ENCODE peak calls at places on chromosomes 6 and 20, in seven cellular contexts. P, R, K, V, A, H and Y are unnamed samples.

GRCh38 chr6:64357430-64357829 is 721.8 kb downstream of the PHF3 start:
- DNase-seq in P (no peak), R (no peak), K (no peak), V (no peak), A (no peak), H (no peak), Y (no peak)

GRCh38 chr6:138428943-138429616 is 25.1 kb downstream of the HEBP2 start:
- DNase-seq in P (no peak), R (no peak), K (no peak), V (peak), A (no peak), H (no peak), Y (no peak)

GRCh38 chr6:4575724-4576123 is 200.5 kb upstream of the CDYL start:
- DNase-seq in P (no peak), R (no peak), K (no peak), V (no peak), A (no peak), H (no peak), Y (no peak)

GRCh38 chr6:113980937-113981554 is 10.1 kb upstream of the HDAC2 start:
- DNase-seq in P (no peak), R (no peak), K (no peak), V (peak), A (no peak), H (no peak), Y (no peak)

GRCh38 chr6:12459945-12460800 is 170.0 kb downstream of the EDN1 start:
- DNase-seq in P (no peak), R (no peak), K (peak), V (no peak), A (no peak), H (no peak), Y (no peak)

GRCh38 chr20:61954276-61955021 is 111.2 kb downstream of the TAF4 start:
- DNase-seq in P (no peak), R (no peak), K (no peak), V (peak), A (no peak), H (no peak), Y (no peak)

GRCh38 chr20:45318386-45318939 is 10.4 kb upstream of the MATN4 start:
- DNase-seq in P (no peak), R (no peak), K (no peak), V (no peak), A (no peak), H (no peak), Y (no peak)

GRCh38 chr6:27479319-27480182 is 6.6 kb upstream of the ZNF184 start:
- DNase-seq in P (peak), R (peak), K (peak), V (peak), A (peak), H (peak), Y (peak)

GRCh38 chr6:139443226-139444112 is 69.0 kb upstream of the CITED2 start:
- DNase-seq in P (no peak), R (no peak), K (no peak), V (no peak), A (no peak), H (no peak), Y (no peak)

GRCh38 chr20:23668477-23668951 is 20.3 kb downstream of the CST4 start:
- DNase-seq in P (peak), R (no peak), K (no peak), V (peak), A (no peak), H (no peak), Y (peak)

GRCh38 chr6:20599302-20600051 is 65.2 kb downstream of the CDKAL1 start:
- DNase-seq in P (no peak), R (no peak), K (no peak), V (no peak), A (no peak), H (no peak), Y (no peak)

GRCh38 chr6:408599-409102 is 17.1 kb downstream of the IRF4 start:
- DNase-seq in P (no peak), R (no peak), K (no peak), V (peak), A (peak), H (no peak), Y (peak)

GRCh38 chr6:52063584-52064400 is 23.6 kb downstream of the PKHD1 start:
- DNase-seq in P (peak), R (peak), K (no peak), V (peak), A (peak), H (no peak), Y (peak)

GRCh38 chr20:16555754-16556153 is 17.5 kb downstream of the KIF16B start:
- DNase-seq in P (no peak), R (no peak), K (no peak), V (no peak), A (no peak), H (no peak), Y (no peak)

GRCh38 chr6:16105874-16106273 is 23.0 kb upstream of the MYLIP start:
- DNase-seq in P (no peak), R (no peak), K (no peak), V (no peak), A (no peak), H (no peak), Y (no peak)

GRCh38 chr20:63103402-63104311 is 96.9 kb upstream of the BHLHE23 start:
- DNase-seq in P (no peak), R (no peak), K (no peak), V (no peak), A (no peak), H (peak), Y (no peak)

GRCh38 chr6:80457044-80457933 is 350.8 kb downstream of the BCKDHB start:
- DNase-seq in P (peak), R (no peak), K (peak), V (no peak), A (peak), H (peak), Y (peak)

GRCh38 chr20:33894798-33895197 is 83.7 kb downstream of the CHMP4B start:
- DNase-seq in P (no peak), R (no peak), K (no peak), V (no peak), A (no peak), H (no peak), Y (no peak)

GRCh38 chr20:45322952-45323383 is 14.9 kb upstream of the MATN4 start:
- DNase-seq in P (peak), R (no peak), K (no peak), V (no peak), A (no peak), H (no peak), Y (peak)

GRCh38 chr6:16761469-16762264 is 407 bp upstream of the ATXN1 start:
- DNase-seq in P (peak), R (no peak), K (no peak), V (peak), A (peak), H (peak), Y (peak)

GRCh38 chr6:151679081-151679480 is 128.4 kb upstream of the ESR1 start:
- DNase-seq in P (no peak), R (no peak), K (no peak), V (no peak), A (no peak), H (no peak), Y (no peak)

GRCh38 chr20:20744170-20744725 is 31.8 kb upstream of the RALGAPA2 start:
- DNase-seq in P (no peak), R (no peak), K (no peak), V (no peak), A (no peak), H (no peak), Y (no peak)

GRCh38 chr6:70415247-70415646 is 1.9 kb downstream of the FAM135A start:
- DNase-seq in P (no peak), R (no peak), K (no peak), V (no peak), A (no peak), H (no peak), Y (no peak)

GRCh38 chr6:34516391-34517324 is 39.5 kb downstream of the SPDEF start:
- DNase-seq in P (no peak), R (no peak), K (no peak), V (no peak), A (no peak), H (no peak), Y (no peak)

GRCh38 chr20:47717421-47717820 is 67.9 kb downstream of the SULF2 start:
- DNase-seq in P (no peak), R (no peak), K (no peak), V (no peak), A (no peak), H (no peak), Y (no peak)

GRCh38 chr6:41715779-41716515 is 19.5 kb downstream of the TFEB start:
- DNase-seq in P (no peak), R (no peak), K (no peak), V (no peak), A (no peak), H (no peak), Y (no peak)

GRCh38 chr6:85347787-85348186 is 102.1 kb upstream of the NT5E start:
- DNase-seq in P (no peak), R (no peak), K (no peak), V (no peak), A (no peak), H (no peak), Y (no peak)

GRCh38 chr20:62331347-62331746 is 28.6 kb downstream of the ADRM1 start:
- DNase-seq in P (no peak), R (no peak), K (no peak), V (no peak), A (no peak), H (no peak), Y (no peak)

GRCh38 chr6:133466666-133467065 is 225.5 kb downstream of the EYA4 start:
- DNase-seq in P (no peak), R (no peak), K (no peak), V (peak), A (no peak), H (no peak), Y (no peak)

GRCh38 chr6:170067257-170067656 is 223.6 kb downstream of the DLL1 start:
- DNase-seq in P (peak), R (no peak), K (no peak), V (no peak), A (no peak), H (no peak), Y (no peak)

GRCh38 chr6:31352497-31353368 is 4.2 kb downstream of the HLA-B start:
- DNase-seq in P (no peak), R (no peak), K (no peak), V (no peak), A (no peak), H (no peak), Y (no peak)

GRCh38 chr20:62321521-62321948 is 18.7 kb downstream of the ADRM1 start:
- DNase-seq in P (no peak), R (no peak), K (no peak), V (peak), A (no peak), H (no peak), Y (no peak)

GRCh38 chr20:32969356-32970114 is 34.7 kb downstream of the SUN5 start:
- DNase-seq in P (no peak), R (no peak), K (no peak), V (no peak), A (peak), H (no peak), Y (no peak)

DNA sequence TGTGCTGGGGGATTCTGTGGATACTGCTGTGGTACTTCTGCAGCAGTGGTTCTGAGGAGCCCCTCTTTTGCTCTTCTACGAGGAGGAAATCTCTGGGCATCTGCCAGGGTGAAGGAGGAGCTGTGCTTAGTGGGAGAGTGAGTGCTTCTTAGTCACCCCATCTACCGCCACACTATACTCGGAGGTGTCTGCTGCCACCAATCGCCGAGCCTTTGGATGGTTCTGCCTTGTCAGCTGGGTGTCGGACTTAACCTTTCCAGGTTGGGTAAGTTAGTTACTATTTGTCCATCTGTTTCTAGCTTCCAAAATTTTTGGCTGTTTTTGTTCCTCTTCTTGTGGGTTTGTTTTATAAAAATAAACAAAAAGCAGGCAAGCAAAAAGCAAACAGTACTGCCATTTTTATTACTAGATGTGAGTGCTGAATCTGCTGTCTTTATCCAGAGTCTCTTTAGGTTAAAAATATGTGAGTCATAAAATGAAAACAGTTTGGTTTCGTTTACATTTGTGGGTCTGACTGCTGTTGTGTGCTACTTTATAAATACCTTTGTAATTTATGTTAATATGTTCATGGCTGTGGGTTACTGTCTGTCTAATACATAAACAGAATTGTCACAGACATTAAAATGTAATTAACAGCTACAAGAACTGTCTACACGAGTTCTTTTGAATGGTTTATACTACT is 89.1 kb downstream of the ARID1B start:
- DNase-seq in P (no peak), R (no peak), K (no peak), V (no peak), A (no peak), H (no peak), Y (no peak)
- H3K4me3 ChIP-seq in P (no peak), R (peak), K (no peak), V (no peak), A (no peak), H (no peak), Y (no peak)

DNA sequence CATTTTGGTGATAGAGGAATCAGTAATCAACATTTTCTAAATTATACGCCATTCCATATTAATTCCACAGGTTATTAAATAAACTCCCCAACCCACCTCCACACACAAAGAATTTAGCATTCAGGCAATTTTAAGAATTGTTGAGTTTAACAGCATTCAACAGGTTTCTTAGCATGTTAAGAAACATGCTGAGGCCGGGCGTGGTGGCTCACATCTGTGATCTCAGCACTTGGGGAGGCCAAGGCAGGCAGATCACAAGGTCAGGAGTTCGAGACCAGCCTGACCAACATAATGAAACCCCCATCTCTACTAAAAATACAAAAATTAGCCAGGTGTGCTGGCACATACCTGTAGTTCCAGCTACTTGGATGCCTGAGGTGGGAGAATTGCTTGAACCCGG is 64.0 kb upstream of the PHACTR2 start:
- DNase-seq in P (no peak), R (no peak), K (no peak), V (no peak), A (no peak), H (no peak), Y (no peak)
- H3K4me3 ChIP-seq in P (no peak), R (no peak), K (no peak), V (no peak), A (peak), H (peak), Y (no peak)

DNA sequence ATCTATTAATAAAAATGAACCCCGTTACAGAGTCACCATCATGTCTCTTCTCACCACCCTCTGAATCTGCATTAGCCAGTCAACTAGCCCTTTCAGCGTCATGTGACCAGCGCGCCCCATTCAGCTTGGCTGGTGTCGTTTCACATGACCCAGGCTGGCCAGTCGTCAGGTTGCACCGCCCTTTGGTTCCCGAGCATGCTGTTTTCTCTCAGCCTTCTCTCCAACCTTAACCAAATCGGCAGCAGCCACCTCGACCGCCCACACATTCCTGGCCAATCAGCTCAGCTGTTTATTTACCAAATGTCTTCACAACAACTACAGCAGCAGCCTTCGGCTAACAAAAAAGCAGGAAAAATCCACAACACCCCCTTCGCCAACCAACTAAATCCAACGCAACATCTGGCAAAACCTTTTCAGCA is 5.6 kb downstream of the SRSF3 start:
- DNase-seq in P (peak), R (no peak), K (no peak), V (peak), A (peak), H (no peak), Y (no peak)
- H3K4me3 ChIP-seq in P (peak), R (peak), K (peak), V (no peak), A (peak), H (peak), Y (no peak)

DNA sequence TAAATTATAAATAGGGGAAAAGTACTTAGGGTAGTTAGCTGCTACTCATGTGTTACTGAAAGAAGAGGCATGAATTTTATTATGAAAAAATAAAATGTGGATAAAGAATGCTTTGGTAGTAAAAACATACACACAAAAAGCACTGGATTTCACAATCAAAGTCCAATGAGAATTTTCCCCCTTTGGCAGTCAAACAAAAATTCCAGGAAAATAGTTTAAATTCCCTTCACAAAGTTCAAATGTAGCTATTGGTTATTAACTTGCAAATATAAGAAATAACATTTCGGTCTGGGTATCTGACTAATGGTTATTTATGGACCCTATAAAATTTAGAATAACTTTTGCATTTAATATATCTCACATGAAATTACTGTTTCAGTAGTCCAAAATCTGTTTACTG is 210.4 kb downstream of the FOXC1 start:
- DNase-seq in P (no peak), R (no peak), K (no peak), V (no peak), A (no peak), H (no peak), Y (no peak)
- H3K4me3 ChIP-seq in P (no peak), R (no peak), K (no peak), V (no peak), A (no peak), H (no peak), Y (no peak)

GRCh38 chr20:54095824-54096223 is 25.4 kb upstream of the BCAS1 start:
- DNase-seq in P (no peak), R (no peak), K (no peak), V (no peak), A (no peak), H (no peak), Y (no peak)

GRCh38 chr20:54091120-54091480 is 20.7 kb upstream of the BCAS1 start:
- DNase-seq in P (no peak), R (no peak), K (no peak), V (no peak), A (no peak), H (no peak), Y (no peak)

GRCh38 chr20:54094268-54094580 is 23.8 kb upstream of the BCAS1 start:
- DNase-seq in P (no peak), R (no peak), K (no peak), V (no peak), A (no peak), H (no peak), Y (no peak)

GRCh38 chr20:54092021-54092420 is 21.6 kb upstream of the BCAS1 start:
- DNase-seq in P (no peak), R (no peak), K (no peak), V (no peak), A (no peak), H (no peak), Y (no peak)

GRCh38 chr20:54093423-54094267 is 23.3 kb upstream of the BCAS1 start:
- DNase-seq in P (no peak), R (no peak), K (no peak), V (no peak), A (no peak), H (no peak), Y (no peak)
- H3K4me3 ChIP-seq in P (no peak), R (no peak), K (no peak), V (no peak), A (no peak), H (no peak), Y (no peak)

DNA sequence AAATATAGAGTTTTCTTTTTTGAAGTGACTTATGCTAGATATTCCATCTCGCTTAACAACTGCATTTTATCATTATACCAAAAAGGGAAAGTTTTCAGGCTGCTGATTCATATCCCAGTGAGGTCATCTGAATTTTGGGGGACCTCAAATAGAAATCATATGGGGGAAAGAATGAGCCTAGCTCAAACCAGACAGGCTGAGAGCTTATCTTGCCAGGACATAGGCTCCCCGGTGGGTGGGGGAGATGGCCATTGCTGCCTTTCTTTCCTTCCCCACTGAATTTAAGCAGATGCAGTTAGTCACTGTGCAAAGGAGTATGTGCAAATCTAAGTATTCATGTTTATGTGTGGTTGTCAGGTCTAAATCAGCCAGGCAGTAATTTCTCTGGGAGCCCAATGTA is 161.8 kb upstream of the HEY2 start:
- DNase-seq in P (no peak), R (no peak), K (no peak), V (no peak), A (no peak), H (no peak), Y (no peak)
- H3K4me3 ChIP-seq in P (no peak), R (no peak), K (no peak), V (no peak), A (no peak), H (no peak), Y (no peak)